ENCODE peak calls at places on chromosomes 7 and 10, in eight cellular contexts. I, W, H, O, E, U, G and M are unnamed samples.

GRCh38 chr7:129169171-129169643 is 19.2 kb upstream of the SMO start:
- DNase-seq in I (no peak), G (peak; percentile 68), W (peak; percentile 59), H (no peak), U (no peak), E (peak; percentile 40), O (no peak), M (no peak)

GRCh38 chr7:45359781-45360180 is 202.2 kb downstream of the RAMP3 start:
- DNase-seq in W (no peak), U (no peak), O (no peak), I (no peak), E (no peak), H (no peak), G (no peak), M (no peak)

GRCh38 chr7:8532116-8532515 is 98.7 kb downstream of the NXPH1 start:
- DNase-seq in H (no peak), E (no peak), U (no peak), I (no peak), G (no peak), W (no peak), O (no peak), M (no peak)

GRCh38 chr7:48708635-48709034 is 215.7 kb upstream of the CDC14C start:
- DNase-seq in U (no peak), O (no peak), W (no peak), E (no peak), G (no peak), I (no peak), H (no peak), M (peak; percentile 28)

GRCh38 chr7:1571261-1571650 is 1.4 kb upstream of the PSMG3 start:
- DNase-seq in G (no peak), W (no peak), U (no peak), E (no peak), I (peak; percentile 68), O (no peak), H (no peak), M (peak; percentile 84)

GRCh38 chr7:84105582-84105981 is 89.0 kb downstream of the SEMA3A start:
- DNase-seq in H (no peak), W (no peak), E (no peak), I (peak; percentile 61), U (no peak), O (no peak), G (no peak), M (no peak)

GRCh38 chr7:35250452-35250851 is 3.4 kb downstream of the TBX20 start:
- DNase-seq in O (no peak), H (no peak), W (no peak), U (no peak), I (no peak), G (no peak), E (no peak), M (no peak)

GRCh38 chr10:119602241-119603095 is 5.7 kb upstream of the TIAL1 start:
- DNase-seq in E (no peak), U (no peak), G (peak; percentile 55), O (peak; percentile 51), I (no peak), W (no peak), H (no peak), M (peak; percentile 41)

GRCh38 chr10:123021517-123021916 is 12.7 kb downstream of the ACADSB start:
- DNase-seq in H (no peak), O (peak; percentile 29), G (no peak), U (no peak), I (no peak), W (no peak), E (no peak), M (peak; percentile 29)

GRCh38 chr10:36188054-36188453 is 546.0 kb upstream of the FZD8 start:
- DNase-seq in O (no peak), H (no peak), I (no peak), E (no peak), U (no peak), G (no peak), W (peak; percentile 42), M (no peak)

GRCh38 chr7:1727079-1727478 is 57.0 kb downstream of the ELFN1 start:
- DNase-seq in E (no peak), H (no peak), G (no peak), I (no peak), W (no peak), O (no peak), U (no peak), M (no peak)

GRCh38 chr7:100169147-100169850 is 882 bp upstream of the GAL3ST4 start:
- DNase-seq in G (no peak), E (no peak), O (no peak), H (no peak), U (peak; percentile 21), I (no peak), W (no peak), M (no peak)

GRCh38 chr7:81515009-81515408 is 254.8 kb downstream of the HGF start:
- DNase-seq in O (no peak), U (no peak), E (no peak), W (no peak), G (no peak), H (no peak), I (peak; percentile 49), M (no peak)

GRCh38 chr10:113665806-113666354 is 2.0 kb upstream of the NRAP start:
- DNase-seq in U (no peak), O (no peak), G (no peak), E (no peak), I (peak; percentile 93), W (no peak), H (no peak), M (peak; percentile 76)

GRCh38 chr10:125103466-125104377 is 56.6 kb downstream of the CTBP2 start:
- DNase-seq in O (no peak), E (no peak), U (peak; percentile 77), G (peak; percentile 37), H (no peak), W (no peak), I (no peak), M (no peak)

GRCh38 chr7:121515651-121516401 is 119.7 kb upstream of the FAM3C start:
- DNase-seq in E (no peak), O (no peak), I (no peak), G (no peak), U (no peak), W (no peak), H (peak; percentile 45), M (peak; percentile 51)

GRCh38 chr10:11214407-11214806 is 196.7 kb downstream of the CELF2 start:
- DNase-seq in W (no peak), H (no peak), G (no peak), I (no peak), O (no peak), E (no peak), U (no peak), M (no peak)

GRCh38 chr10:42998481-42999384 is 78.1 kb upstream of the RET start:
- DNase-seq in I (no peak), H (no peak), W (no peak), O (no peak), G (peak; percentile 36), E (no peak), U (peak; percentile 84), M (no peak)

GRCh38 chr7:139675127-139676110 is 102.4 kb downstream of the HIPK2 start:
- DNase-seq in I (peak; percentile 38), G (no peak), W (no peak), H (no peak), E (no peak), U (no peak), O (no peak), M (no peak)

GRCh38 chr10:102112210-102112817 is 7.9 kb downstream of the LDB1 start:
- DNase-seq in U (no peak), H (no peak), O (no peak), I (no peak), E (no peak), G (no peak), W (no peak), M (no peak)
- TF ChIP-seq CTCF in U (peak; percentile 44), H (no peak), O (peak; percentile 46), I (no peak), E (peak; percentile 42), G (no peak), W (no peak), M (peak; percentile 8)

GRCh38 chr7:144857463-144857862 is 21.6 kb upstream of the TPK1 start:
- DNase-seq in U (no peak), O (no peak), I (no peak), H (no peak), W (no peak), G (no peak), E (no peak), M (no peak)

GRCh38 chr7:144853542-144853941 is 17.7 kb upstream of the TPK1 start:
- DNase-seq in W (no peak), G (no peak), E (no peak), O (no peak), I (no peak), H (no peak), U (no peak), M (peak; percentile 59)

DNA sequence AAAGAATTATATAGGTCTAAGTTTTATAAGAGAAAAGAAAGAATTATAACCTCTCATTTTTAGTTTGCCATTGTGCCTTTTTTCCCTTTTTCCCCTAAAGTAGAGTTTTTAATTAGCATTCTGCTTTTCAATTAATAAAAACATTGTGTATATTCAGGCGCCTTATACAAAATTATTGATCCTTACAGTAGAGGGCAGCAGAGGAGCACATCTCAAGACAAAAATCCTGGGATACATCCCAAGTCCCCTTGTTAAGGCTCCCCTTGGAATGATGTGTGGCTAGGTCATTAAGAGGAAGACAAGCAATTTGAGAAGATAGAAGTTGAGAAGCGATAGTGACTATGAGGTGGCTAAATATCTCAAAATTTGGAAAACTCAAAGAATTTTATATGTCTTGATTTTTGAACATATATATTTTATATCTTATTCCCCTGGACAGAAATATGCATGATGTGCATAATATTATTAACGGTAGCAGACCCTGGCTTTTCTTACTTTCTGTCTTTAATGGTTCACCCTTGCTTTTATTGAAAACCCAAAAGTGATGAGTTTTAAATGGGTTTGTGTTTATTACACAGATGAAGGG is 19.1 kb upstream of the TPK1 start:
- DNase-seq in E (no peak), W (no peak), H (no peak), U (no peak), O (peak; percentile 42), G (no peak), I (no peak), M (peak; percentile 41)
- TF ChIP-seq CTCF in E (peak; percentile 72), W (peak; percentile 48), H (no peak), U (peak; percentile 85), O (peak; percentile 73), G (peak; percentile 52), I (peak; percentile 31), M (peak; percentile 45)

GRCh38 chr7:108114117-108114841 is 15.9 kb downstream of the LAMB4 start:
- DNase-seq in G (no peak), O (peak; percentile 39), I (no peak), H (no peak), W (no peak), E (no peak), U (no peak), M (peak; percentile 43)
- TF ChIP-seq CTCF in G (peak; percentile 67), O (peak; percentile 71), I (peak; percentile 29), H (no peak), W (peak; percentile 18), E (peak; percentile 62), U (peak; percentile 65), M (peak; percentile 86)

DNA sequence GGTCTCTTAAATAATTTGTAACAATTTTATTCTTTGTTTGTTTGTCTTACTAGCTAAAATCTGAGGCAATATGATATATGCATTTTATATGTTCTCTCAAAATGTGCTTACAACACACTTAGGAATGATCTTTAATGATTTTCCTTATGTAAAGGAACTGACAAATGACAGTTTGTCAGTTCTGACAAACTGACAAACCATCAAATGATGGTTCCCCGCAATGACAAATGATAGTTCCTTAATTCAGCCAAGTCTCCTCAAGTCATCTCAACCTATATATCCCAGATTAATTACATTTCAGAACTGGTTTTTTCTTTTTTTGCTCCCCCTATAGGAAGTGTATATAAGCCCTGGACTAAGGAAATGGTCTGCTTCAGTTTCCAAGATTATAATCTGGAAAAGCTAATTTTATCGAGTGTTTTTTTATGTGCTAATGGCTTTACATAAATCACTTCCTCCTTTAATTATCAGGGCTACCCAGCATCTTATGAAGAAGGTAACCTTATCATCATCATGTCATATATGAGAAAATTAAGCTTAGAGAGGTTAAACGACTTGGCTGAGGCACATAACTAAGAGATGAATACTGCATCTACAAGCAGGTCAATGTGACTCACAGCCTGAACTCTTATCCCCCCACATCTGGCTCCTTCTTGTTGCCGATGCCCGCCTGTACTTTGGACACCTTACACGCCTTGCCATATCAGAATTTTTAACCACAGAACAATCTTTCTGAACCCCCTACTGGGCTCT is 75.1 kb downstream of the RELN start:
- DNase-seq in E (no peak), U (no peak), H (no peak), I (peak; percentile 57), W (no peak), G (no peak), O (no peak), M (no peak)
- TF ChIP-seq CTCF in E (peak; percentile 16), U (no peak), H (no peak), I (no peak), W (no peak), G (no peak), O (no peak), M (no peak)